ENCODE peak calls at places on chromosomes 4 and X, in ten cellular contexts. One of them, this sample, is unnamed.

GRCh38 chrX:128057421-128057820 is 5.2 kb upstream of the ACTRT1 start:
- DNase-seq in fibroblast of lung: no peak
- DNase-seq in CD8-positive, alpha-beta memory T cell: no peak
- DNase-seq in ovary: no peak
- DNase-seq in effector memory CD4-positive, alpha-beta T cell: no peak
- DNase-seq in psoas muscle: no peak
- DNase-seq in HCT116: no peak
- DNase-seq in keratinocyte: no peak
- DNase-seq in transverse colon: no peak
- DNase-seq in left ventricle myocardium inferior: no peak
- DNase-seq in this sample: no peak

GRCh38 chrX:38262715-38263620 is 42.3 kb upstream of the SRPX start:
- DNase-seq in fibroblast of lung: peak; percentile 95
- DNase-seq in CD8-positive, alpha-beta memory T cell: no peak
- DNase-seq in ovary: no peak
- DNase-seq in effector memory CD4-positive, alpha-beta T cell: no peak
- DNase-seq in psoas muscle: no peak
- DNase-seq in HCT116: no peak
- DNase-seq in keratinocyte: no peak
- DNase-seq in transverse colon: no peak
- DNase-seq in left ventricle myocardium inferior: no peak
- DNase-seq in this sample: no peak

GRCh38 chrX:153598541-153599191 is at the start of gene CCNQ:
- DNase-seq in fibroblast of lung: peak; percentile 10
- DNase-seq in CD8-positive, alpha-beta memory T cell: no peak
- DNase-seq in ovary: no peak
- DNase-seq in effector memory CD4-positive, alpha-beta T cell: no peak
- DNase-seq in psoas muscle: no peak
- DNase-seq in HCT116: no peak
- DNase-seq in keratinocyte: no peak
- DNase-seq in transverse colon: peak; percentile 36
- DNase-seq in left ventricle myocardium inferior: no peak
- DNase-seq in this sample: no peak

GRCh38 chrX:138875472-138875871 is 164.0 kb upstream of the FGF13 start:
- DNase-seq in fibroblast of lung: no peak
- DNase-seq in CD8-positive, alpha-beta memory T cell: no peak
- DNase-seq in ovary: no peak
- DNase-seq in effector memory CD4-positive, alpha-beta T cell: no peak
- DNase-seq in psoas muscle: no peak
- DNase-seq in HCT116: no peak
- DNase-seq in keratinocyte: no peak
- DNase-seq in transverse colon: no peak
- DNase-seq in left ventricle myocardium inferior: no peak
- DNase-seq in this sample: no peak

GRCh38 chr4:14399919-14400706 is 602.2 kb upstream of the CPEB2 start:
- DNase-seq in fibroblast of lung: no peak
- DNase-seq in CD8-positive, alpha-beta memory T cell: no peak
- DNase-seq in ovary: no peak
- DNase-seq in effector memory CD4-positive, alpha-beta T cell: no peak
- DNase-seq in psoas muscle: no peak
- DNase-seq in HCT116: no peak
- DNase-seq in keratinocyte: no peak
- DNase-seq in transverse colon: no peak
- DNase-seq in left ventricle myocardium inferior: no peak
- DNase-seq in this sample: no peak

GRCh38 chrX:2703991-2704369 is 12.9 kb downstream of the CD99 start:
- DNase-seq in fibroblast of lung: no peak
- DNase-seq in CD8-positive, alpha-beta memory T cell: no peak
- DNase-seq in ovary: no peak
- DNase-seq in effector memory CD4-positive, alpha-beta T cell: no peak
- DNase-seq in psoas muscle: peak; percentile 40
- DNase-seq in HCT116: no peak
- DNase-seq in keratinocyte: no peak
- DNase-seq in transverse colon: peak; percentile 55
- DNase-seq in left ventricle myocardium inferior: peak; percentile 47
- DNase-seq in this sample: no peak

GRCh38 chr4:21134994-21135393 is 434.7 kb downstream of the PACRGL start:
- DNase-seq in fibroblast of lung: peak; percentile 8
- DNase-seq in CD8-positive, alpha-beta memory T cell: no peak
- DNase-seq in ovary: no peak
- DNase-seq in effector memory CD4-positive, alpha-beta T cell: no peak
- DNase-seq in psoas muscle: no peak
- DNase-seq in HCT116: no peak
- DNase-seq in keratinocyte: no peak
- DNase-seq in transverse colon: no peak
- DNase-seq in left ventricle myocardium inferior: no peak
- DNase-seq in this sample: no peak

GRCh38 chr4:156568041-156568440 is 403.6 kb downstream of the PDGFC start:
- DNase-seq in fibroblast of lung: no peak
- DNase-seq in CD8-positive, alpha-beta memory T cell: no peak
- DNase-seq in ovary: no peak
- DNase-seq in effector memory CD4-positive, alpha-beta T cell: no peak
- DNase-seq in psoas muscle: no peak
- DNase-seq in HCT116: no peak
- DNase-seq in keratinocyte: no peak
- DNase-seq in transverse colon: no peak
- DNase-seq in left ventricle myocardium inferior: no peak
- DNase-seq in this sample: no peak

GRCh38 chr4:123893746-123894095 is 497.1 kb downstream of the SPRY1 start:
- DNase-seq in fibroblast of lung: no peak
- DNase-seq in CD8-positive, alpha-beta memory T cell: no peak
- DNase-seq in ovary: no peak
- DNase-seq in effector memory CD4-positive, alpha-beta T cell: no peak
- DNase-seq in psoas muscle: no peak
- DNase-seq in HCT116: no peak
- DNase-seq in keratinocyte: no peak
- DNase-seq in transverse colon: no peak
- DNase-seq in left ventricle myocardium inferior: no peak
- DNase-seq in this sample: no peak
- H3K27ac ChIP-seq in fibroblast of lung: no peak overlapping the region
- H3K27ac ChIP-seq in CD8-positive, alpha-beta memory T cell: no peak overlapping the region
- H3K27ac ChIP-seq in ovary: no peak overlapping the region
- H3K27ac ChIP-seq in effector memory CD4-positive, alpha-beta T cell: no peak overlapping the region
- H3K27ac ChIP-seq in psoas muscle: peak overlapping the region; percentile 47
- H3K27ac ChIP-seq in HCT116: no peak overlapping the region
- H3K27ac ChIP-seq in keratinocyte: no peak overlapping the region
- H3K27ac ChIP-seq in transverse colon: no peak overlapping the region
- H3K27ac ChIP-seq in left ventricle myocardium inferior: peak overlapping the region; percentile 87
- H3K27ac ChIP-seq in this sample: peak overlapping the region; percentile 44

DNA sequence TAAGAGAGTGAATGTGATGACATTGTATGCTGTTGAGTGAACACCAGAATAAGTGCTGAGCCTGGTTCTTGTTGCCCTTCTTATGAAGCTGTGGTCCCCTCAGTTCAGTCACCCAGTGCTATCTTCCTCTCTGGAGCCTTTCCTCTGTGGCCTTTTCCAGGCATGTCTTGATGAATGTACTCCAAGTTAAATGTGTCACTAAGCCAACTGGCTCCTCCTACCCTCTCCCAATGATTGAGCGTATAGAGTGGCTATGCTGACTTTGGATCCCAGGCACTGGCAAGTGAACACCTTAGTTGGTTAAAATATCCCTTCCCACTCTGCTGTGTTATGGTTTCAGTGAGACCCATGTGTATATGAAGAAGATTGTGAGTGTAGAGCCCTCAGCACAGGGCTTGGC is 134.1 kb upstream of the MAMLD1 start:
- DNase-seq in fibroblast of lung: no peak
- DNase-seq in CD8-positive, alpha-beta memory T cell: no peak
- DNase-seq in ovary: no peak
- DNase-seq in effector memory CD4-positive, alpha-beta T cell: no peak
- DNase-seq in psoas muscle: no peak
- DNase-seq in HCT116: no peak
- DNase-seq in keratinocyte: no peak
- DNase-seq in transverse colon: no peak
- DNase-seq in left ventricle myocardium inferior: no peak
- DNase-seq in this sample: no peak
- H3K27me3 ChIP-seq in fibroblast of lung: no peaks in the 10 kb centered on the region
- H3K27me3 ChIP-seq in CD8-positive, alpha-beta memory T cell: no peaks in the 10 kb centered on the region
- H3K27me3 ChIP-seq in ovary: no peaks in the 10 kb centered on the region
- H3K27me3 ChIP-seq in effector memory CD4-positive, alpha-beta T cell: no peaks in the 10 kb centered on the region
- H3K27me3 ChIP-seq in psoas muscle: peaks cover 2% of the 10 kb centered on the region
- H3K27me3 ChIP-seq in HCT116: no peaks in the 10 kb centered on the region
- H3K27me3 ChIP-seq in keratinocyte: no peaks in the 10 kb centered on the region
- H3K27me3 ChIP-seq in transverse colon: no peaks in the 10 kb centered on the region
- H3K27me3 ChIP-seq in left ventricle myocardium inferior: no peaks in the 10 kb centered on the region
- H3K27me3 ChIP-seq in this sample: no peaks in the 10 kb centered on the region

DNA sequence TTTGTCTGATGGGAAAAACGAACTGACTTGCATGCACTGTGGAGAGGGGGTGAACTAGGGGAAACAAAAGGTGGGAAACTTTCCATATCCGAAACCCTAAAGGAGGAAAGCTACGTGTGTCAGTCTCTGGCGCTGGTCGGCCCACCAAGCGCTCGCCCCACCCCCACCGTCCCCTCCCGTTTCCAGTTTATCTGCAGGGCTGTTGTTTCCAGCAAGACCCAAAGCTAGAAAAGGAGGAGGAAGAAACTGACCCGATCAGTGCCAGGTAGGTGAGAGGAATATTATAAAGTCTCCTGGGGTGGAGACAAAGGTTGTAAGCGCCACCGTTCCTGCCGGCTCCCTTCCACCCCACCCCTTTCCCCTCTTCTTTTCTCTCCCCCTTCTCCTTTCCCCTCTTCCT is 591 bp downstream of the TCEAL9 start:
- DNase-seq in fibroblast of lung: no peak
- DNase-seq in CD8-positive, alpha-beta memory T cell: no peak
- DNase-seq in ovary: peak; percentile 58
- DNase-seq in effector memory CD4-positive, alpha-beta T cell: no peak
- DNase-seq in psoas muscle: no peak
- DNase-seq in HCT116: no peak
- DNase-seq in keratinocyte: no peak
- DNase-seq in transverse colon: peak; percentile 37
- DNase-seq in left ventricle myocardium inferior: peak; percentile 33
- DNase-seq in this sample: no peak
- H3K27ac ChIP-seq in fibroblast of lung: peak overlapping the region; percentile 76
- H3K27ac ChIP-seq in CD8-positive, alpha-beta memory T cell: peak overlapping the region; percentile 9
- H3K27ac ChIP-seq in ovary: peak overlapping the region; percentile 87
- H3K27ac ChIP-seq in effector memory CD4-positive, alpha-beta T cell: no peak overlapping the region
- H3K27ac ChIP-seq in psoas muscle: peak overlapping the region; percentile 63
- H3K27ac ChIP-seq in HCT116: peak overlapping the region; percentile 64
- H3K27ac ChIP-seq in keratinocyte: peak overlapping the region; percentile 79
- H3K27ac ChIP-seq in transverse colon: peak overlapping the region; percentile 92
- H3K27ac ChIP-seq in left ventricle myocardium inferior: peak overlapping the region; percentile 88
- H3K27ac ChIP-seq in this sample: peak overlapping the region; percentile 91

GRCh38 chr4:179766938-179767337 is 2324.7 kb upstream of the AGA start:
- DNase-seq in fibroblast of lung: peak; percentile 46
- DNase-seq in CD8-positive, alpha-beta memory T cell: no peak
- DNase-seq in ovary: no peak
- DNase-seq in effector memory CD4-positive, alpha-beta T cell: no peak
- DNase-seq in psoas muscle: no peak
- DNase-seq in HCT116: peak; percentile 7
- DNase-seq in keratinocyte: no peak
- DNase-seq in transverse colon: no peak
- DNase-seq in left ventricle myocardium inferior: no peak
- DNase-seq in this sample: no peak

GRCh38 chr4:179762840-179763239 is 2320.6 kb upstream of the AGA start:
- DNase-seq in fibroblast of lung: no peak
- DNase-seq in CD8-positive, alpha-beta memory T cell: no peak
- DNase-seq in ovary: no peak
- DNase-seq in effector memory CD4-positive, alpha-beta T cell: no peak
- DNase-seq in psoas muscle: no peak
- DNase-seq in HCT116: no peak
- DNase-seq in keratinocyte: no peak
- DNase-seq in transverse colon: no peak
- DNase-seq in left ventricle myocardium inferior: no peak
- DNase-seq in this sample: no peak
- H3K27me3 ChIP-seq in fibroblast of lung: no peaks in the 10 kb centered on the region
- H3K27me3 ChIP-seq in CD8-positive, alpha-beta memory T cell: no peaks in the 10 kb centered on the region
- H3K27me3 ChIP-seq in ovary: no peaks in the 10 kb centered on the region
- H3K27me3 ChIP-seq in effector memory CD4-positive, alpha-beta T cell: no peaks in the 10 kb centered on the region
- H3K27me3 ChIP-seq in psoas muscle: no peaks in the 10 kb centered on the region
- H3K27me3 ChIP-seq in HCT116: no peaks in the 10 kb centered on the region
- H3K27me3 ChIP-seq in keratinocyte: no peaks in the 10 kb centered on the region
- H3K27me3 ChIP-seq in transverse colon: no peaks in the 10 kb centered on the region
- H3K27me3 ChIP-seq in left ventricle myocardium inferior: no peaks in the 10 kb centered on the region
- H3K27me3 ChIP-seq in this sample: no peaks in the 10 kb centered on the region

GRCh38 chrX:9378980-9379696 is 85.7 kb upstream of the TBL1X start:
- DNase-seq in fibroblast of lung: peak; percentile 66
- DNase-seq in CD8-positive, alpha-beta memory T cell: no peak
- DNase-seq in ovary: no peak
- DNase-seq in effector memory CD4-positive, alpha-beta T cell: no peak
- DNase-seq in psoas muscle: no peak
- DNase-seq in HCT116: no peak
- DNase-seq in keratinocyte: no peak
- DNase-seq in transverse colon: peak; percentile 14
- DNase-seq in left ventricle myocardium inferior: no peak
- DNase-seq in this sample: no peak
- H3K27ac ChIP-seq in fibroblast of lung: no peak overlapping the region
- H3K27ac ChIP-seq in CD8-positive, alpha-beta memory T cell: no peak overlapping the region
- H3K27ac ChIP-seq in ovary: no peak overlapping the region
- H3K27ac ChIP-seq in effector memory CD4-positive, alpha-beta T cell: no peak overlapping the region
- H3K27ac ChIP-seq in psoas muscle: no peak overlapping the region
- H3K27ac ChIP-seq in HCT116: no peak overlapping the region
- H3K27ac ChIP-seq in keratinocyte: peak overlapping the region; percentile 21
- H3K27ac ChIP-seq in transverse colon: peak overlapping the region; percentile 16
- H3K27ac ChIP-seq in left ventricle myocardium inferior: no peak overlapping the region
- H3K27ac ChIP-seq in this sample: no peak overlapping the region

This sample was measured in esophagus squamous epithelium.